ENCODE peak calls at places on chromosomes 6 and 20, in four cellular contexts. L is mammary epithelial cell, I is tibial artery, H is GM23338. O is an unnamed sample.

GRCh38 chr20:38023181-38024085 is 9.8 kb downstream of the TTI1 start:
- DNase-seq in L (no peak), I (no peak), H (no peak), O (no peak)

GRCh38 chr6:167402195-167402686 is 77.4 kb downstream of the TTLL2 start:
- DNase-seq in L (no peak), I (no peak), H (no peak), O (no peak)

GRCh38 chr6:56806368-56806767 is 148.5 kb upstream of the BEND6 start:
- DNase-seq in L (no peak), I (no peak), H (no peak), O (no peak)

GRCh38 chr6:142853244-142854180 is 91.5 kb downstream of the HIVEP2 start:
- DNase-seq in L (peak; percentile 86), I (no peak), H (peak; percentile 26), O (no peak)

GRCh38 chr6:110541701-110542309 is 65.4 kb upstream of the SLC22A16 start:
- DNase-seq in L (no peak), I (no peak), H (no peak), O (no peak)

GRCh38 chr6:132819405-132820145 is 5.2 kb downstream of the RPS12 start:
- DNase-seq in L (peak; percentile 46), I (no peak), H (peak; percentile 21), O (no peak)

GRCh38 chr20:16978497-16978896 is 230.3 kb downstream of the OTOR start:
- DNase-seq in L (peak; percentile 0), I (no peak), H (no peak), O (no peak)

GRCh38 chr6:112241820-112242443 is 12.4 kb downstream of the LAMA4 start:
- DNase-seq in L (no peak), I (no peak), H (no peak), O (no peak)

DNA sequence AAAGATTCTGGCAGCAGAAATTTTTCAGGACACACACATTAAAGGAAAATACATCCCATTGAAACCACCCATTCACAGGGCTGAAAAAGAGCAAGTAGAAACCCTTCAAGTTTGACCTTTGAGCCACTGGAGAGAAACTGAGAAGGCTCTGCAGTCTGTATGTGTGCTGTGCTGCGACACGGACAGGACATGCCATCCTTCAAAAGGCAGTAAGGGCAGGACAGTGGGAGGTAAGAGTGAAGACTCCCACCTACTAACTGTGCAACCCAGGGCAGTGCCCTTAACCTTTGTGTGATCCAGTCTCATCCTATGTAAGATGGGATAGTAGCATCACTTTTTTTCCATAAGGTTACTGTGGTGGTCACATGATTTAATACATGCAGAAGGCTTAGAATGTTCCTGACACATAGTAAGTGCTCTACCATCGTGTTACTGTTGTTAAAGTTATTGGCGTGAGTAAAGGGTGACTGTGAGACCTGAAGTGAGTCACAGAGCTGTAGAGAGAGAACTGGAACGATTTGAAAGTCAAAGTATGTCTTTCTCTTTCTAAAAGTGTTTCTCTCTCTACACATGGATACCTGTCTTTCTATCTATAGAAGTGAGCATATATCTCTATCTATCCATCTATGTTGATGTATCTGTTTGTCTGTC is 153.7 kb upstream of the OLIG3 start:
- DNase-seq in L (peak; percentile 20), I (no peak), H (no peak), O (peak; percentile 72)
- H3K27ac ChIP-seq in L (no peak overlapping the region), I (no peak overlapping the region), H (no peak overlapping the region), O (peak overlapping the region; percentile 88)

GRCh38 chr20:1854246-1854645 is 41.0 kb upstream of the SIRPA start:
- DNase-seq in L (no peak), I (no peak), H (no peak), O (no peak)
- H3K4me1 ChIP-seq in L (no peaks in the 10 kb centered on the region), I (no peaks in the 10 kb centered on the region), H (peaks cover 6% of the 10 kb centered on the region), O (no peaks in the 10 kb centered on the region)

DNA sequence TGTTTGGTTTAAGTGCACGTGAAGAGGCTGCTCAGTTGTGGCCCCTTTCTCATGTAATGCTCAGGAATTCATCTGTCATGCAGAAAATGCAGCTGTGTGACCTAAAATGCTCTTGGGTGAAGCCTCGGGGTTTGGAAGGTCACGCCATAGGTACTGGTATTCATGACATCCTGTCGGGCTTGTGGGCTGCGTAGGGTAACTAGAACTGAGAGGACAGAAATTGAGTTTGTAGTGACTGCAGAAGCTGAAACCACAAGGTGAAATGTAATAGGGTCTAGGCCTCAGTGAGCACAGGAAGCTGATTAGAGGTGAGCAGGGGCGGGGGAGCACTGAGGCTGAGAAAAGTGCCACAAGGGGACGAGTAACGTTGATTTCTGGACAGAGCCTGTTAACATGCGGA is 128.8 kb downstream of the SOBP start:
- DNase-seq in L (no peak), I (no peak), H (peak; percentile 62), O (peak; percentile 65)
- H3K4me3 ChIP-seq in L (no peak overlapping the region), I (no peak overlapping the region), H (no peak overlapping the region), O (no peak overlapping the region)

DNA sequence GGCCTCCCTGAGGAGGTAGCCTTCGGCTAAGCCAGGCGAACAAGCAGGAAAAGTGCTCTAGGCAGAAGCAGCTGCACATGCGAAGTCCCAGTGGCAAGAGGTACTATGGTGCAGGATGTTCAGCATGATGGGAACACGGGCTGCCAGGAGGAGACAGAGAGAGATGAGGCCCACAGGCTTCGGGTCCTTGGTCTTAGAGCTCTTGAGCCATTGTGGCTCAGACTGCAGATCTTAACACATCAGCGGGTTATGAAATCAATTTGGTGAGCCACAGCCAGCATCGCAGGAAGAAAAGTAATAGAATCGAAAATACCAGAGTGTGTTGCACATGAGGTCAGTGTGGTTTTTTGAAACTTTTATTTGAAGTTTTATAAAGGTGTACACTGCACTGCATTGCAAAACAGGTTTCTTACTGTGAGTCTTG is 69.1 kb downstream of the EYA2 start:
- DNase-seq in L (peak; percentile 89), I (no peak), H (no peak), O (no peak)
- H3K27ac ChIP-seq in L (no peak overlapping the region), I (no peak overlapping the region), H (no peak overlapping the region), O (no peak overlapping the region)

GRCh38 chr20:41006126-41006935 is 22.3 kb upstream of the TOP1 start:
- DNase-seq in L (no peak), I (no peak), H (peak; percentile 27), O (no peak)

GRCh38 chr20:41005361-41005729 is 23.3 kb upstream of the TOP1 start:
- DNase-seq in L (peak; percentile 91), I (peak; percentile 93), H (no peak), O (peak; percentile 96)

GRCh38 chr20:41009960-41010359 is 18.7 kb upstream of the TOP1 start:
- DNase-seq in L (no peak), I (no peak), H (no peak), O (no peak)

GRCh38 chr20:41004561-41005360 is 23.9 kb upstream of the TOP1 start:
- DNase-seq in L (peak; percentile 71), I (no peak), H (no peak), O (peak; percentile 43)

DNA sequence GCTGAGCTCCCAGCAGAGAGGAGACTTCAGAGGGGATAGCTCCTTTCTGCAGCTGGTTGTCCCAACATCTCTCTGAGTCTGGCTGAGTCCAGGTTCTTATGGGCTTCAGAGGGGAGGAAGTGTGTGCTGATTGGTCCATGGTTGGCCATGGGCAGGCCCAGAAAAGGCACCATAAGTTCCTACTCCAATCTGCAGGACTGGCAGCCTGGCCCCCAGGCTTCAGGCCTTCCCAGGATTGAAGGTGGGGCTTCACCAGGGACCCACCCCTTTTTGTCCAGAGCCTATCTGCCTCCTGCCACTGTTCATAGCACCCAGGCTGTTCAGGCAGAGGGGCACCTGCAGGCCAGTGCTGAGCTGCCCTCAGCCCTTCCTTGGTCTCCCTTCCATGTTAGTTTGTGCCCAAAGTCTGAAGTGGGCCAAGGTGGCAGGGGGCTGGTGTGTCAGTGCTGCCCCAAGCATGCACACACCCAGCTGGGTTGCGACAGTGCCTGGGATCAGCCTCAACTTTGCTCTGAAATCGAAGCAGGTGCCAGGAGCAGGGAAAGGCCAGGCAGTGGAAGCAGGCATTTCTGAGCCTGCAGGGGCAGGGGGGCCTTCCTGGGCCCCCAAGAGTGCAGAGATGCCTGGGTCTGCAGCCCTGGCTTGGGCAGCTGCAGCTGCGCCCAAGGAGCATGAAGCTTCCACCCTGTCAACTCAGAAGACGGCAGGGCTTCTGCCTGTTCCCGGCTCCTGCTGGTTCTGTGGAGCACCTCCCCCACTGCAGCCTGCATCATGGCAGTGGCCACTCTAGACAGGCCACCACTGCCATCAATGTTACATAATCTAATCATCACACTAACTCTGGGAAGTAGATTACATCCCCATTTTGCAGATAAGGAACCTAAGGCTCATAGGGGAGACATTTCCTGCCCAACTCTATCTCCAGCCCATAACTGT is 21.4 kb upstream of the TOP1 start:
- DNase-seq in L (no peak), I (no peak), H (no peak), O (no peak)
- H3K4me1 ChIP-seq in L (peaks cover 46% of the 10 kb centered on the region), I (peaks cover 15% of the 10 kb centered on the region), H (peaks cover 5% of the 10 kb centered on the region), O (peaks cover 15% of the 10 kb centered on the region)